ENCODE peak calls at places on chromosomes 6 and 20, in eight cellular contexts. W is pancreas; O is stimulated activated naive B cell treated with anti-CD40 and anti-IgM and Interleukin-4, amounts not matched to agents 10 μg/mL and 1 μg/mL and 100 μg/mL, for 72 hours; E is stimulated activated CD4-positive, alpha-beta T cell treated with anti-CD3 and anti-CD28 coated beads, Interleukin-1b, Interleukin-23, amount 100 ng/mL, for 24 hours; C is AG08395; S is adrenal gland; Y is activated CD4-positive, alpha-beta T cell treated with anti-CD3 and anti-CD28 coated beads, Interleukin-2, amount 50 U/mL, for 24 hours; X is GM23338. V is an unnamed sample.
A peak's percentile ranks its signal among the peaks of the same experiment; 100 is the strongest.

GRCh38 chr6:45441811-45442453 is 64.2 kb upstream of the SUPT3H start:
- DNase-seq in W (no peak), O (no peak), E (no peak), C (no peak), S (no peak), Y (no peak), X (no peak), V (no peak)

GRCh38 chr6:76451926-76452709 is 379.7 kb upstream of the IMPG1 start:
- DNase-seq in W (no peak), O (no peak), E (no peak), C (no peak), S (no peak), Y (no peak), X (no peak), V (no peak)

GRCh38 chr6:29887819-29888581 is 54.3 kb upstream of the HLA-A start:
- DNase-seq in W (peak; percentile 86), O (peak; percentile 84), E (peak; percentile 62), C (peak; percentile 51), S (peak; percentile 87), Y (peak; percentile 51), X (peak; percentile 85), V (peak; percentile 95)

GRCh38 chr6:104835782-104836181 is 23.9 kb downstream of the HACE1 start:
- DNase-seq in W (no peak), O (no peak), E (no peak), C (no peak), S (no peak), Y (no peak), X (no peak), V (no peak)

GRCh38 chr20:16143596-16143995 is 429.7 kb downstream of the KIF16B start:
- DNase-seq in W (no peak), O (no peak), E (no peak), C (no peak), S (no peak), Y (no peak), X (no peak), V (no peak)

GRCh38 chr6:53984163-53984562 is 127.1 kb upstream of the MLIP start:
- DNase-seq in W (no peak), O (no peak), E (no peak), C (peak; percentile 71), S (no peak), Y (no peak), X (no peak), V (no peak)

GRCh38 chr20:227439-228105 is 514 bp downstream of the DEFB129 start:
- DNase-seq in W (no peak), O (no peak), E (no peak), C (no peak), S (no peak), Y (no peak), X (no peak), V (no peak)

GRCh38 chr6:44219053-44219814 is 2.5 kb downstream of the MYMX start:
- DNase-seq in W (peak; percentile 90), O (peak; percentile 28), E (no peak), C (peak; percentile 41), S (peak; percentile 79), Y (no peak), X (peak; percentile 97), V (peak; percentile 94)

GRCh38 chr6:143125896-143126573 is 65.3 kb downstream of the AIG1 start:
- DNase-seq in W (no peak), O (no peak), E (no peak), C (peak; percentile 60), S (no peak), Y (no peak), X (no peak), V (no peak)

GRCh38 chr20:50153500-50154377 is at the start of gene PEDS1:
- DNase-seq in W (peak; percentile 94), O (peak; percentile 78), E (peak; percentile 80), C (peak; percentile 98), S (peak; percentile 90), Y (peak; percentile 61), X (peak; percentile 94), V (peak; percentile 97)

GRCh38 chr6:144534123-144534676 is 249.1 kb downstream of the UTRN start:
- DNase-seq in W (no peak), O (no peak), E (no peak), C (no peak), S (no peak), Y (no peak), X (no peak), V (no peak)

GRCh38 chr20:62266340-62266739 is 28.0 kb downstream of the OSBPL2 start:
- DNase-seq in W (no peak), O (no peak), E (no peak), C (no peak), S (peak; percentile 25), Y (no peak), X (no peak), V (no peak)

GRCh38 chr20:31560094-31560899 is 44.8 kb upstream of the ID1 start:
- DNase-seq in W (peak; percentile 64), O (peak; percentile 39), E (peak; percentile 52), C (peak; percentile 73), S (peak; percentile 68), Y (peak; percentile 64), X (peak; percentile 92), V (peak; percentile 87)

GRCh38 chr6:111736005-111736607 is 130.4 kb upstream of the TRAF3IP2 start:
- DNase-seq in W (no peak), O (no peak), E (no peak), C (peak; percentile 26), S (no peak), Y (no peak), X (no peak), V (no peak)

GRCh38 chr6:30966154-30966553 is 17.4 kb upstream of the MUC21 start:
- DNase-seq in W (no peak), O (no peak), E (no peak), C (no peak), S (no peak), Y (no peak), X (no peak), V (no peak)

GRCh38 chr6:137134483-137134882 is 39.0 kb downstream of the IL22RA2 start:
- DNase-seq in W (no peak), O (no peak), E (no peak), C (no peak), S (no peak), Y (no peak), X (no peak), V (no peak)

GRCh38 chr20:34571753-34572152 is 13.2 kb downstream of the MAP1LC3A start:
- DNase-seq in W (no peak), O (no peak), E (no peak), C (no peak), S (no peak), Y (no peak), X (peak; percentile 29), V (no peak)

GRCh38 chr6:42133926-42134325 is 8.5 kb downstream of the C6orf132 start:
- DNase-seq in W (no peak), O (no peak), E (no peak), C (no peak), S (no peak), Y (no peak), X (no peak), V (no peak)

GRCh38 chr6:35698858-35699257 is 10.1 kb upstream of the FKBP5 start:
- DNase-seq in W (no peak), O (no peak), E (no peak), C (no peak), S (no peak), Y (no peak), X (no peak), V (no peak)

GRCh38 chr6:166419268-166419667 is 36.5 kb upstream of the MPC1 start:
- DNase-seq in W (no peak), O (no peak), E (peak; percentile 37), C (no peak), S (no peak), Y (no peak), X (no peak), V (peak; percentile 21)

GRCh38 chr6:139534472-139535115 is 160.1 kb upstream of the CITED2 start:
- DNase-seq in W (no peak), O (no peak), E (no peak), C (no peak), S (no peak), Y (no peak), X (no peak), V (no peak)

GRCh38 chr6:31645325-31645724 is 7.1 kb downstream of the BAG6 start:
- DNase-seq in W (no peak), O (no peak), E (no peak), C (no peak), S (no peak), Y (no peak), X (no peak), V (no peak)

GRCh38 chr20:8722277-8722928 is 346.5 kb upstream of the PLCB4 start:
- DNase-seq in W (no peak), O (peak; percentile 27), E (no peak), C (peak; percentile 55), S (peak; percentile 29), Y (no peak), X (peak; percentile 80), V (no peak)

GRCh38 chr20:16771204-16771603 is 23.0 kb downstream of the OTOR start:
- DNase-seq in W (no peak), O (no peak), E (no peak), C (no peak), S (no peak), Y (no peak), X (no peak), V (no peak)

GRCh38 chr6:56540950-56541600 is 101.6 kb downstream of the DST start:
- DNase-seq in W (no peak), O (no peak), E (no peak), C (no peak), S (no peak), Y (no peak), X (no peak), V (no peak)

GRCh38 chr20:51376121-51376520 is 166.4 kb downstream of the NFATC2 start:
- DNase-seq in W (no peak), O (no peak), E (no peak), C (no peak), S (no peak), Y (no peak), X (no peak), V (no peak)

GRCh38 chr20:56257604-56258003 is 9.1 kb downstream of the MC3R start:
- DNase-seq in W (no peak), O (no peak), E (no peak), C (no peak), S (no peak), Y (no peak), X (no peak), V (no peak)

GRCh38 chr6:159456349-159456748 is 236.7 kb downstream of the SOD2 start:
- DNase-seq in W (no peak), O (no peak), E (no peak), C (no peak), S (no peak), Y (no peak), X (no peak), V (no peak)

GRCh38 chr6:48429021-48429420 is 318.0 kb upstream of the PTCHD4 start:
- DNase-seq in W (no peak), O (no peak), E (no peak), C (no peak), S (no peak), Y (no peak), X (no peak), V (no peak)

GRCh38 chr6:42225043-42225368 is 7.3 kb upstream of the MRPS10 start:
- DNase-seq in W (no peak), O (no peak), E (no peak), C (no peak), S (no peak), Y (no peak), X (no peak), V (no peak)

GRCh38 chr6:6825986-6826901 is 237.7 kb downstream of the LY86 start:
- DNase-seq in W (no peak), O (peak; percentile 68), E (no peak), C (peak; percentile 13), S (peak; percentile 65), Y (no peak), X (no peak), V (peak; percentile 77)

GRCh38 chr6:157757430-157758403 is 65.3 kb upstream of the SNX9 start:
- DNase-seq in W (no peak), O (no peak), E (no peak), C (no peak), S (no peak), Y (no peak), X (no peak), V (no peak)

GRCh38 chr6:8551386-8551785 is 116.0 kb upstream of the SLC35B3 start:
- DNase-seq in W (no peak), O (no peak), E (no peak), C (no peak), S (peak; percentile 43), Y (no peak), X (no peak), V (no peak)

GRCh38 chr6:129184808-129185366 is 301.9 kb downstream of the LAMA2 start:
- DNase-seq in W (no peak), O (no peak), E (no peak), C (no peak), S (no peak), Y (no peak), X (no peak), V (no peak)